ENCODE peak calls at places on chromosome 2, in four cellular contexts. H is IMR-90, U is K562, L is GM12878. Z is an unnamed sample.

GRCh38 chr2:223108376-223109100 is 56.5 kb downstream of the KCNE4 start:
- DNase-seq in H (no peak), U (no peak), L (no peak), Z (no peak)

GRCh38 chr2:69132960-69133590 is 120.1 kb downstream of the ANTXR1 start:
- DNase-seq in H (peak), U (no peak), L (no peak), Z (no peak)

GRCh38 chr2:216578325-216578724 is 54.9 kb upstream of the IGFBP2 start:
- DNase-seq in H (peak), U (no peak), L (no peak), Z (no peak)

GRCh38 chr2:70978388-70979357 is at the start of gene ANKRD53:
- DNase-seq in H (no peak), U (no peak), L (no peak), Z (no peak)

GRCh38 chr2:207816546-207816945 is 46.8 kb upstream of the FZD5 start:
- DNase-seq in H (no peak), U (no peak), L (no peak), Z (no peak)

GRCh38 chr2:70946832-70947442 is 11.2 kb downstream of the ATP6V1B1 start:
- DNase-seq in H (peak), U (peak), L (no peak), Z (peak)

GRCh38 chr2:88172882-88173281 is 2.7 kb downstream of the THNSL2 start:
- DNase-seq in H (no peak), U (no peak), L (no peak), Z (no peak)

GRCh38 chr2:119230630-119231185 is 7.1 kb downstream of the STEAP3 start:
- DNase-seq in H (peak), U (no peak), L (no peak), Z (no peak)

GRCh38 chr2:170324640-170325046 is 146.7 kb downstream of the MYO3B start:
- DNase-seq in H (peak), U (peak), L (no peak), Z (peak)

GRCh38 chr2:172215172-172215935 is 112.7 kb upstream of the DLX2 start:
- DNase-seq in H (peak), U (no peak), L (no peak), Z (no peak)

GRCh38 chr2:69797836-69798465 is 31.5 kb upstream of the GMCL1 start:
- DNase-seq in H (no peak), U (no peak), L (no peak), Z (no peak)

GRCh38 chr2:71347517-71347916 is 15.9 kb downstream of the ZNF638 start:
- DNase-seq in H (peak), U (peak), L (no peak), Z (no peak)

GRCh38 chr2:188787002-188787660 is 187.0 kb upstream of the COL3A1 start:
- DNase-seq in H (peak), U (no peak), L (no peak), Z (no peak)

GRCh38 chr2:55604027-55604565 is 13.3 kb downstream of the PPP4R3B start:
- DNase-seq in H (peak), U (no peak), L (no peak), Z (no peak)

GRCh38 chr2:177916342-177916741 is 156.2 kb downstream of the PDE11A start:
- DNase-seq in H (no peak), U (no peak), L (no peak), Z (no peak)

GRCh38 chr2:130749078-130749477 is 6.3 kb upstream of the AMER3 start:
- DNase-seq in H (no peak), U (no peak), L (no peak), Z (no peak)

DNA sequence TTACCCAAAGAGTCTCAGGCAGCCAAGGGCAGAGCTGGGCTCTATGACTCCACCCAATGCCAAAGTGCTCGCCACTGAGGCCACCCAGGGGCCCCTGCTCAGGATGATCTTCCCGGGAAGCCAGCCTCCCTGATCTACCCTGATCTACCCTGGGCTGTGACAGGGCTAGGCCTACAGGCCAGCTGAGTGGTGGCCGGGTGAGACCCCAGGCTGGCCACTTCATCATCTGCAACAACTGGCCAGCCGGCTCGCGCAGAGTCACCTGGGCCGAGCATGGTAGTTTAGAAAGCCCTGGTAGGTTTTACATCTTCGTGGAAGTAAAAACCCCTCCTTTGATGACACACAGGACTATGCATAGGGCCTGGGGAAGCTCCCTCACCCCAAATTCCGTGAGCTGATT is 276.3 kb downstream of the NDUFA10 start:
- DNase-seq in H (no peak), U (no peak), L (no peak), Z (no peak)
- TF ChIP-seq ELK1 in H (no peak), U (no peak), L (no peak), Z (no peak)

GRCh38 chr2:75528221-75528977 is 32.3 kb downstream of the EVA1A start:
- DNase-seq in H (no peak), U (no peak), L (no peak), Z (peak)
- H3K4me3 ChIP-seq in H (no peak), U (no peak), L (no peak), Z (no peak)

DNA sequence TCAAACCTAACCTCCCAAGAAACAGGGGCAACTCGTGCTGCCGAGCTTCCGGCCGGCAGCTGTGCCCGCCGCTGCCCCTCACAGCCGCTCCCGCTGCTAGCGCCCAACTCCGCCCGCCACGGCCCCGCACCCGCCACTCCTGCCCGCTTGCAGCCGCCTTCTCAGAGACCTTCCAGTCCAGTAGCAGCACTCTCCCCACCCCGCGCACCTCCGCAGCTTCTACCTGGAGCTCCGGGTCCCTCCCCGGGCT is 722 bp upstream of the C2orf15 start:
- DNase-seq in H (no peak), U (no peak), L (no peak), Z (no peak)
- TF ChIP-seq POLR2A in H (no peak), U (no peak), L (no peak), Z (peak)

DNA sequence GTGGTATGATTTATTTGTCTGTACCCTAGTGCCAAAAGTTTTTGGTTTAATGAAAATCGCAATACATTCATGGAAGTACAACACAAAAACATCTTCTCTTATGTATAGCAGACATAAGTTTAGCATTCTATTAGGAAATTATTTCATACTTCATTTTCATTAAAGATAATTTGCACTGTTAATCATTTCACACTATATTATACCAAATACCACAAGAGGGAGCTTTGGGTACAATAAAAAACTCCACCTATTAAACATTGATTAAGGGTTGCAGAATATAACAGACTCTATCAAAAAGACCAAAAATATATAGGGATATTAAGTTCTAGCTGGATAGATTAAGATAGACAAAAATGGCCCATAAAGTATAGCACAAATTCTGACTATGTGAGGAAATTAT is 79.0 kb downstream of the SLC66A3 start:
- DNase-seq in H (peak), U (no peak), L (no peak), Z (no peak)
- TF ChIP-seq ELK1 in H (no peak), U (no peak), L (no peak), Z (no peak)

GRCh38 chr2:210461401-210461800 is 15.2 kb downstream of the LANCL1 start:
- DNase-seq in H (no peak), U (no peak), L (peak), Z (no peak)
- H3K4me3 ChIP-seq in H (no peak), U (no peak), L (no peak), Z (no peak)

DNA sequence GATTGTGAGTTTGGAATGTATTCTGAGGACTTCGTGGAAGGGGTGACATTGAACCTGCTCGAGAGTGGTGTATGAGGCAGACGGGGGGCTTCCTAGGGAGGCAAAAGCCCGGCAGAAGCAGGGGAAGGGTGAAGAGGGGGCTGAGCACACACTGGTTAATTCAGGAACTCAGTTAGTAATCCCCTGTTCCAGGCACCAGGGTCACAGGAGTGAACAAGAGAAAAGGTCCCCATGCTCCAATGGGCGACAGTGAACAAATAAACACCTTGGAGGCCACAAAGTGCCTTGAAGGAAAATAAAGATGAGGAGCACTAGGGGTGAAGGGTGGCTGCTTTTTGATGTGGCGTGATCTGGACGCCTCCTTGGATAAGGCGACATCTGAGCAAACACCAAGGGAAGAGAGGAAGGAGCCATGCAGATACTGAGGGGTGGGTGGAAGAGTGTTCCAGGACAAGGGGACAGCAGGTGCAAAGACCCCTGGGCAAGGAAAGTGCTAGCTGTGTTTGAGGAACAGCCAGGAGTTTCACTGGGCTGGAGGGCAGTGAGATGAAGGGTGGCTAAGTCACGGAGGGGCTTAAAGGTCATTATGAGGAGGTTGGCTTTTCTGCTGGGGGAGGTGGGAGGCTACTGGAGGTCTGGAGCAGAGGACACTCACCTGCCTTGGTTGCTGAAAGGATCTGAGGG is 26.7 kb upstream of the ASB18 start:
- DNase-seq in H (no peak), U (no peak), L (no peak), Z (no peak)
- TF ChIP-seq POLR2A in H (no peak), U (no peak), L (no peak), Z (no peak)

DNA sequence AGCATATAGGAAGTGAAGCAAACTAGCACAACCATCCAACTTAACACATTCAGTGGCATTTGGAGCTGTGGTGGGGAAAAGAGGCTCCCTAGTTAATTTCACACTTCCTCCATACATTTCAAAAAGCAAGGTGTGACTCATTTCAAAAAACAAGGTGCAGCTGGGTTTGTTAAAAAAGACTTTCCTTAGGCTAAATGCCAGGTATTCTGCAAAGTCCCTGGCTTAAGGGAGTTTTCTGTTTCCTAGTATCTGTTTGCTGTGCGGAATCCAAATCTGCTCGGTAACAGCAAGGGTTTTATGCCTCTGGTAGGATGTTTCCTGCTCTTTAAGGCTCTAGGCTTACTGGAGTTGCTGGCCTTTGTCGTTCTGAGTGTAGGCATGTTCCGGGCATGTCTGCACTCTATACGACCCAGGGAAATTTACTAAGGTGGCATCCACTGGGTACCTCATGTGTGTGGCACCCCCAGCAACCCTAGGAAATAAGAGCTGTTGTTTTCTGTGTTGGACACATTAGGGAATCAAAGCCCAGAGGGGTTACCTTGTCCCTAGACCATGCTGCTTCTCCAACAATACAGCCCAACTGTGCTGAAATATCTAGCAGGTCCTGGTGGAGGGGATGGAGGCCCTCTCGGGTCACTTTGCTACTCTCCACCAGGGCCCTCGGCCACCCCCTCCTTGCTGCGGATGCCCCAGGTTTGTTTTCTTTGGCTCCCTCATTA is 635 bp upstream of the MSGN1 start:
- DNase-seq in H (no peak), U (no peak), L (no peak), Z (no peak)
- TF ChIP-seq ELK1 in H (no peak), U (no peak), L (no peak), Z (no peak)

DNA sequence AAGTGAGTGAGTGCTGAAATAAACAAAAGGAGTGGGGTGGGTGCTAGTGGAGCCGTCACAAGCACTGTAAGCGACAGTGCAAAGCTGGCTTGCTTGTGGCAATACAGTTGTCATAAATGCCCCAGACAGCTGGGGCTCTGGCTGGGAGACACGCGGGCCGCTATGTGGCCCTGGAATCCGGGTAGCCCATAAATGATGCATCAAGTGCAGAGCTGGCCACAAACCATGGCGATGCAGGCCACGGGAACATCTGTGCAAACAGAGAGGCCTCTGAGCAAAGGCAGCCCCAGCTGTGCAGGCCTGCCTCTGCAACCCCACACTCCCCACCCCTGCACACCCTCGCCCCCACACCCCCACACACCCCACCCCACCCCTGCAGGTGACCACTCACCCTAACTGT is 349.2 kb upstream of the ID2 start:
- DNase-seq in H (no peak), U (no peak), L (no peak), Z (no peak)
- H3K4me3 ChIP-seq in H (no peak), U (no peak), L (no peak), Z (no peak)

GRCh38 chr2:147843864-147844690 is 752 bp upstream of the ACVR2A start:
- DNase-seq in H (peak), U (peak), L (no peak), Z (peak)
- TF ChIP-seq POLR2A in H (peak), U (peak), L (peak), Z (peak)

Z was measured in A549.